ENCODE peak calls at places on chromosome X, in five cellular contexts. M is left ventricle myocardium inferior, Y is lower lobe of right lung, N is right atrium auricular region, R is K562. Q is an unnamed sample.
A peak's percentile ranks its signal among the peaks of the same experiment; 100 is the strongest.

GRCh38 chrX:11188664-11189063 is 77.5 kb downstream of the HCCS start:
- DNase-seq in R (no peak), M (no peak), N (no peak), Y (no peak), Q (no peak)

GRCh38 chrX:115393271-115393670 is 103.8 kb downstream of the LUZP4 start:
- DNase-seq in Y (no peak), M (no peak), N (no peak), R (no peak), Q (no peak)

GRCh38 chrX:55663584-55663983 is 40.4 kb downstream of the FOXR2 start:
- DNase-seq in Y (no peak), R (no peak), N (no peak), M (no peak), Q (no peak)

GRCh38 chrX:48025561-48025960 is 18.8 kb downstream of the SPACA5 start:
- DNase-seq in M (no peak), R (peak; percentile 35), N (no peak), Y (no peak), Q (peak; percentile 42)

GRCh38 chrX:46485897-46486296 is 59.3 kb downstream of the ZNF674 start:
- DNase-seq in Y (no peak), M (no peak), N (no peak), R (no peak), Q (no peak)

GRCh38 chrX:1109580-1110119 is 102.8 kb downstream of the CRLF2 start:
- DNase-seq in Y (no peak), M (no peak), R (no peak), N (no peak), Q (no peak)

GRCh38 chrX:54288989-54289388 is 68.9 kb downstream of the WNK3 start:
- DNase-seq in N (no peak), Y (no peak), M (no peak), R (no peak), Q (no peak)

GRCh38 chrX:56564182-56564885 is 907 bp downstream of the UBQLN2 start:
- DNase-seq in N (no peak), Y (no peak), M (no peak), R (peak; percentile 7), Q (no peak)

GRCh38 chrX:15501506-15501905 is 899 bp downstream of the BMX start:
- DNase-seq in Y (no peak), M (no peak), N (no peak), R (no peak), Q (no peak)

GRCh38 chrX:118570209-118570608 is 74.6 kb downstream of the DOCK11 start:
- DNase-seq in N (no peak), Y (no peak), M (no peak), R (no peak), Q (no peak)

GRCh38 chrX:1336331-1337143 is at the start of gene IL3RA:
- DNase-seq in Y (peak; percentile 66), R (no peak), N (no peak), M (no peak), Q (no peak)

GRCh38 chrX:42992199-42992943 is 214.4 kb upstream of the PPP1R2C start:
- DNase-seq in R (no peak), Y (no peak), M (no peak), N (no peak), Q (no peak)

GRCh38 chrX:17375631-17376380 is 806 bp downstream of the NHS start:
- DNase-seq in Y (no peak), N (no peak), R (no peak), M (peak; percentile 16), Q (peak; percentile 24)

GRCh38 chrX:8305336-8305735 is 134.3 kb upstream of the VCX2 start:
- DNase-seq in N (no peak), Y (no peak), R (no peak), M (no peak), Q (no peak)

GRCh38 chrX:641671-642435 is 11.3 kb downstream of the SHOX start:
- DNase-seq in N (no peak), M (no peak), Y (no peak), R (no peak), Q (no peak)

GRCh38 chrX:96611619-96612362 is 72.9 kb upstream of the DIAPH2 start:
- DNase-seq in Y (no peak), M (no peak), N (no peak), R (no peak), Q (peak; percentile 24)

GRCh38 chrX:120446503-120446902 is 22.6 kb downstream of the LAMP2 start:
- DNase-seq in R (no peak), N (no peak), M (no peak), Y (no peak), Q (no peak)

GRCh38 chrX:135625995-135626394 is 87.4 kb upstream of the CT45A1 start:
- DNase-seq in N (no peak), Y (no peak), R (peak; percentile 8), M (no peak), Q (peak; percentile 10)

GRCh38 chrX:50684871-50685270 is 129.1 kb downstream of the SHROOM4 start:
- DNase-seq in R (no peak), Y (no peak), M (no peak), N (no peak), Q (no peak)

GRCh38 chrX:331772-332495 is 13.3 kb upstream of the GTPBP6 start:
- DNase-seq in R (no peak), Y (peak; percentile 43), M (peak; percentile 15), N (no peak), Q (no peak)

GRCh38 chrX:144006811-144007210 is 122.9 kb downstream of the UBE2NL start:
- DNase-seq in M (no peak), R (no peak), Y (no peak), N (no peak), Q (no peak)

GRCh38 chrX:25011589-25012432 is 4.0 kb downstream of the ARX start:
- DNase-seq in N (no peak), R (no peak), Y (no peak), M (no peak), Q (no peak)

GRCh38 chrX:38374431-38374830 is 22.0 kb downstream of the OTC start:
- DNase-seq in M (no peak), N (no peak), R (no peak), Y (no peak), Q (no peak)

GRCh38 chrX:154348114-154348531 is 26.3 kb downstream of the FLNA start:
- DNase-seq in Y (peak; percentile 19), R (no peak), M (no peak), N (no peak), Q (no peak)
- H3K4me1 ChIP-seq in Y (peaks cover 22% of the 10 kb centered on the region), R (peaks cover 3% of the 10 kb centered on the region), M (peaks cover 15% of the 10 kb centered on the region), N (no peaks in the 10 kb centered on the region), Q (no peaks in the 10 kb centered on the region)

DNA sequence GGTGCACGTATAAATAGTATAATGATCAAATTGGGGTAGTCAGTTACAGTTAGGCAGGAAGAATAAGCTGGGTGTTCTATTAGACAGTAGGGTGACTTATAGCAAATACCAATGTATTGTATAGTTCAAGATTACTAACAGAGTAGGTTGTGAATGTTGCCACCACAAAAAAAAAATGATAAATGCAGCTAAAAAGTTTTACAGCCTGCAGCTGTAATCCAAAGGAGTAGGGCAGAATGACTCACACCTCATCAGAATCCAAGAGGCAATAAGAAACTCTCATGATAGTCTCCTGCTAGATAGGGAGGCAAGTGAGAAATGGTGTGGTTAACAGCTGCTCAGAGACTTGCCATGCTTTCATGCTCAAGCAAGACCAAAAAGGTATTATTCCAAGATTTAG is 19.6 kb upstream of the TCEAL4 start:
- DNase-seq in M (no peak), R (no peak), Y (no peak), N (no peak), Q (no peak)
- H3K4me3 ChIP-seq in M (no peak overlapping the region), R (no peak overlapping the region), Y (no peak overlapping the region), N (no peak overlapping the region), Q (no peak overlapping the region)

DNA sequence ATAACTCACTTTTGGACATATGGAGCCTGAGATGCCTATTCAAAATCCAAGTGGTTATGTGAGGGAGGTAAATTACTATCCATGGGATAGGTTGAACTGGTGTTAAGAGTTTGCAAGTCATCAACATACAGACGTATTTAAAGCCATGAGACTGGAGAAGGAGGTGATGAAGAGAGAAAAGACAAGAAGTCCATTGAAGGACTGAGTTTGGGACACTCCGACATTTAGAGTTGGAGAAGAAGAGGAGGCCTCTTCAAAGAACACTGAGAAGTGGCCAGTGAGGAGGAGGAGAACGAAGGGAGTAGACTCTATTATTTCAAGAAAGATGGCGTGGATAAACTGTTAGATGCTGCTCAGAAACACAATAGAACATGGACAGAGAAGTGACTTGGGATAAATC is at the start of gene CNGA2:
- DNase-seq in N (no peak), M (no peak), Y (no peak), R (no peak), Q (no peak)
- H3K9me3 ChIP-seq in N (no peaks in the 10 kb centered on the region), M (no peaks in the 10 kb centered on the region), Y (no peaks in the 10 kb centered on the region), R (no peaks in the 10 kb centered on the region), Q (no peaks in the 10 kb centered on the region)

GRCh38 chrX:134180566-134180965 is 56.4 kb upstream of the CCDC160 start:
- DNase-seq in M (no peak), Y (no peak), N (no peak), R (no peak), Q (no peak)

GRCh38 chrX:134183665-134184064 is 53.3 kb upstream of the CCDC160 start:
- DNase-seq in R (no peak), M (no peak), Y (no peak), N (no peak), Q (no peak)

GRCh38 chrX:134186362-134187121 is 50.4 kb upstream of the CCDC160 start:
- DNase-seq in N (no peak), Y (no peak), R (no peak), M (no peak), Q (no peak)

GRCh38 chrX:134181261-134181660 is 55.7 kb upstream of the CCDC160 start:
- DNase-seq in Y (no peak), M (no peak), R (no peak), N (no peak), Q (no peak)

DNA sequence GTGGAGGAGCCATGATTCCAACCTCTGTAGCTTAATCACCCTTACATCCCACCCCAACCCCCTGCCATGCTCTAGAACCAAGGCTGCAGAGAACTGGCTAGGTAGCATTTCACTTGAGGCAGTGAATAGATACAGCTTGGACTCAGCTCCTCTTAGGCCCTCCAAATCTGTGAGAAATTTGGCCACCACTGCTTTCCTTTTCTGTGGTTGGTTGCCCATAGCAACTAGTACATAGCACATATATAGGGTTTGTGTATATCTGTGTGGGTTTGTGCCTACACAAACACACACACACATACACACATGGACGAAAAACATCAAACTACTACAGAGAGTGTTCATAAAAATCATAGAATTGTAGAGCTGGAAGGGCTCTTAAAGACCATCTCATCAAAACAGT is 52.0 kb upstream of the CCDC160 start:
- DNase-seq in N (no peak), M (no peak), Y (no peak), R (no peak), Q (no peak)
- H3K4me1 ChIP-seq in N (no peaks in the 10 kb centered on the region), M (no peaks in the 10 kb centered on the region), Y (no peaks in the 10 kb centered on the region), R (no peaks in the 10 kb centered on the region), Q (no peaks in the 10 kb centered on the region)

GRCh38 chrX:30308263-30309138 is 689 bp downstream of the NR0B1 start:
- DNase-seq in R (no peak), Y (peak; percentile 24), N (no peak), M (no peak), Q (peak; percentile 2)
- H3K4me3 ChIP-seq in R (no peak overlapping the region), Y (no peak overlapping the region), N (peak overlapping the region; percentile 19), M (peak overlapping the region; percentile 53), Q (no peak overlapping the region)

DNA sequence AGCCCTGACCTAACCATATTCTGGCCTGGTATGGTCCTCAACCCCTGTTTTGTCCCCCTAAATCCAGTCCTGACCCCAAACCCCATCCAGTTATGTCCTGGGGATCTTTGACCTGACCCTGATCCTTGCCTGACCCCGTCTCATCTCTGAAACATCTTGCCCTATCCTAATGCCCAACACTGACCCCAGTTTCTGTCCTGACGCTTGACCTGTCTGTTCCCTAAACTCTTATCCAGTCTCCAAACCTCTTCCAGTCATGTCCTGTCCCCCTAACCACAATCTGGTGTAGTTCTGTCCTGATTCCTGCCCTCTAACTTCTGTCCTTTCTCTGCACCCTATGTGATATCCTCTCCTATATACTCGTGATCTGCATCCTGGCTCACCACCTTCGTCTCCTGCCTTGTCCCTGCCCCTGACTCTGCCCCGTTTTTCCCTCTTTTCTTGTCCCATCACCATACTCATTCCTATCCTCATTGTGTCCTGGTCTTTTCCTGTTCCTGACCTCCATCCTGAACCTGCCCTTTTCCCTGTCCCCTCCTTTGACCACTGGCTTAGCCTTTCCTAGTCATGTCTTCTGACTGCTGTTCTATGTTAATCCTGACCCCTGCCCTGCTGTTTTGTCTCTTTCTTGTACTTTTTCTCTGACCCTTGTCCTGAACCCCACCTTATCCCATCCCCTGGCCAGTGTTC is 4.6 kb upstream of the CCDC120 start:
- DNase-seq in R (no peak), M (no peak), Y (no peak), N (no peak), Q (no peak)
- H3K9me3 ChIP-seq in R (no peaks in the 10 kb centered on the region), M (no peaks in the 10 kb centered on the region), Y (no peaks in the 10 kb centered on the region), N (no peaks in the 10 kb centered on the region), Q (no peaks in the 10 kb centered on the region)

Q was measured in BE2C.